ENCODE peak calls at places on chromosome 1, in four cellular contexts. F is activated naive CD4-positive, alpha-beta T cell; P is heart right ventricle; Z is cortex of kidney. R is an unnamed sample.

GRCh38 chr1:1084028-1084371 is 9.9 kb upstream of the RNF223 start:
- DNase-seq in F (no peak), P (no peak), Z (no peak), R (no peak)

GRCh38 chr1:232221790-232222499 is 408.0 kb downstream of the SIPA1L2 start:
- DNase-seq in Z (no peak), P (no peak), F (no peak), R (no peak)

GRCh38 chr1:202569393-202570322 is 140.6 kb downstream of the SYT2 start:
- DNase-seq in P (no peak), F (no peak), Z (no peak), R (no peak)

GRCh38 chr1:235502601-235503332 is 1.5 kb downstream of the B3GALNT2 start:
- DNase-seq in P (no peak), F (no peak), Z (no peak), R (no peak)

GRCh38 chr1:210367561-210367960 is 38.9 kb downstream of the HHAT start:
- DNase-seq in Z (no peak), F (no peak), P (no peak), R (no peak)

GRCh38 chr1:151829352-151830046 is 2.1 kb downstream of the RORC start:
- DNase-seq in F (no peak), P (no peak), Z (no peak), R (no peak)

GRCh38 chr1:23629728-23630290 is 61.8 kb upstream of the RPL11 start:
- DNase-seq in Z (no peak), P (no peak), F (no peak), R (no peak)

GRCh38 chr1:153506831-153507413 is 28.9 kb downstream of the S100A6 start:
- DNase-seq in Z (no peak), F (no peak), P (peak; percentile 91), R (no peak)

GRCh38 chr1:33255347-33256311 is 663 bp upstream of the ZNF362 start:
- DNase-seq in P (peak; percentile 76), F (no peak), Z (no peak), R (no peak)

GRCh38 chr1:111280267-111280666 is 10.4 kb upstream of the CHIA start:
- DNase-seq in P (no peak), F (no peak), Z (no peak), R (no peak)

GRCh38 chr1:59113876-59114457 is 182.9 kb upstream of the FGGY start:
- DNase-seq in P (no peak), F (no peak), Z (no peak), R (no peak)